ENCODE peak calls at places on chromosome 2, in seven cellular contexts. S is uterus, W is thyroid gland, D is neural progenitor cell, T is neuronal stem cell, Z is right atrium auricular region, C is GM23248. A is an unnamed sample.
A peak's percentile ranks its signal among the peaks of the same experiment; 100 is the strongest.

GRCh38 chr2:48248251-48248933 is 281.6 kb upstream of the STON1 start:
- DNase-seq in S (no peak), T (no peak), C (peak; percentile 95), D (no peak), W (peak; percentile 23), Z (no peak), A (no peak)

GRCh38 chr2:102872388-102872787 is 110.6 kb downstream of the TMEM182 start:
- DNase-seq in W (no peak), Z (no peak), S (no peak), C (peak; percentile 2), T (no peak), D (no peak), A (no peak)

GRCh38 chr2:12965540-12966269 is 249.0 kb downstream of the TRIB2 start:
- DNase-seq in C (peak; percentile 86), Z (no peak), T (no peak), D (no peak), W (no peak), S (no peak), A (no peak)

GRCh38 chr2:11314482-11314881 is 30.0 kb downstream of the ROCK2 start:
- DNase-seq in T (no peak), Z (no peak), S (no peak), D (no peak), W (no peak), C (peak; percentile 42), A (no peak)

GRCh38 chr2:188243381-188243780 is 48.3 kb upstream of the GULP1 start:
- DNase-seq in W (no peak), C (peak; percentile 15), Z (no peak), T (no peak), S (no peak), D (no peak), A (no peak)

GRCh38 chr2:26086155-26086634 is 52.3 kb downstream of the RAB10 start:
- DNase-seq in C (peak; percentile 67), D (no peak), Z (no peak), T (no peak), S (no peak), W (no peak), A (no peak)

GRCh38 chr2:120984452-120985173 is 248.9 kb downstream of the GLI2 start:
- DNase-seq in T (no peak), C (no peak), W (no peak), Z (no peak), S (no peak), D (no peak), A (no peak)

GRCh38 chr2:73925853-73926492 is 707 bp upstream of the DGUOK start:
- DNase-seq in D (no peak), Z (no peak), T (no peak), W (no peak), S (no peak), C (no peak), A (no peak)

GRCh38 chr2:74764429-74765272 is 69.3 kb upstream of the HK2 start:
- DNase-seq in S (no peak), Z (no peak), D (no peak), T (no peak), W (no peak), C (no peak), A (no peak)

GRCh38 chr2:10045561-10046355 is 2.4 kb downstream of the KLF11 start:
- DNase-seq in C (peak; percentile 21), Z (no peak), S (no peak), W (no peak), T (no peak), D (no peak), A (no peak)

GRCh38 chr2:239690651-239691631 is 290.1 kb upstream of the HDAC4 start:
- DNase-seq in Z (peak; percentile 49), T (no peak), D (no peak), W (no peak), S (no peak), C (no peak), A (no peak)

GRCh38 chr2:180707867-180708205 is 272.6 kb upstream of the UBE2E3 start:
- DNase-seq in S (no peak), T (peak; percentile 26), Z (no peak), C (peak; percentile 96), W (no peak), D (peak; percentile 60), A (no peak)

GRCh38 chr2:121104721-121105141 is 180.3 kb downstream of the TFCP2L1 start:
- DNase-seq in S (no peak), Z (no peak), C (peak; percentile 43), T (peak; percentile 12), D (peak; percentile 46), W (peak; percentile 40), A (no peak)

GRCh38 chr2:9378433-9379371 is 44.6 kb downstream of the ITGB1BP1 start:
- DNase-seq in Z (peak; percentile 86), C (peak; percentile 95), S (peak; percentile 81), D (no peak), W (peak; percentile 36), T (no peak), A (peak; percentile 65)

GRCh38 chr2:128178650-128179460 is 87.9 kb downstream of the UGGT1 start:
- DNase-seq in T (peak; percentile 51), C (peak; percentile 82), D (peak; percentile 78), Z (no peak), S (peak; percentile 31), W (peak; percentile 42), A (peak; percentile 50)

GRCh38 chr2:74537140-74537539 is 7.4 kb downstream of the HTRA2 start:
- DNase-seq in Z (no peak), D (no peak), T (no peak), W (no peak), C (peak; percentile 55), S (no peak), A (no peak)

GRCh38 chr2:236803621-236804020 is 234.0 kb downstream of the ACKR3 start:
- DNase-seq in S (no peak), T (no peak), Z (no peak), C (no peak), W (no peak), D (no peak), A (no peak)

GRCh38 chr2:238030422-238031155 is 30.2 kb upstream of the SCLY start:
- DNase-seq in C (no peak), Z (no peak), T (no peak), W (no peak), D (no peak), S (no peak), A (no peak)

GRCh38 chr2:227219312-227220105 is 55.1 kb downstream of the COL4A3 start:
- DNase-seq in D (no peak), W (no peak), C (no peak), Z (no peak), T (no peak), S (no peak), A (no peak)

GRCh38 chr2:168179592-168179991 is 67.8 kb downstream of the STK39 start:
- DNase-seq in Z (no peak), D (no peak), S (no peak), C (no peak), W (no peak), T (no peak), A (no peak)

GRCh38 chr2:222196159-222196558 is 102.6 kb downstream of the PAX3 start:
- DNase-seq in S (no peak), D (no peak), W (no peak), C (no peak), T (no peak), Z (no peak), A (no peak)

GRCh38 chr2:1170241-1170640 is 219.6 kb downstream of the SNTG2 start:
- DNase-seq in W (no peak), C (no peak), S (no peak), D (no peak), Z (no peak), T (no peak), A (no peak)

GRCh38 chr2:28082131-28082530 is 191.6 kb downstream of the BABAM2 start:
- DNase-seq in S (no peak), D (no peak), W (no peak), Z (no peak), C (peak; percentile 29), T (no peak), A (no peak)

GRCh38 chr2:219544567-219544966 is 739 bp downstream of the TMEM198 start:
- DNase-seq in D (no peak), W (no peak), C (no peak), T (no peak), S (no peak), Z (no peak), A (no peak)
- H3K4me3 ChIP-seq in D (peak overlapping the region; percentile 86), W (no peak overlapping the region), C (peak overlapping the region; percentile 80), T (peak overlapping the region; percentile 78), S (peak overlapping the region; percentile 59), Z (peak overlapping the region; percentile 77), A (peak overlapping the region; percentile 90)

GRCh38 chr2:160484859-160485520 is 8.6 kb downstream of the RBMS1 start:
- DNase-seq in S (no peak), C (no peak), T (no peak), Z (no peak), W (no peak), D (no peak), A (no peak)
- H3K4me1 ChIP-seq in S (no peaks in the 10 kb centered on the region), C (peaks cover 31% of the 10 kb centered on the region), T (no peaks in the 10 kb centered on the region), Z (no peaks in the 10 kb centered on the region), W (peaks cover 14% of the 10 kb centered on the region), D (peaks cover 18% of the 10 kb centered on the region), A (no peaks in the 10 kb centered on the region)

GRCh38 chr2:158567208-158567607 is 110.5 kb downstream of the PKP4 start:
- DNase-seq in S (no peak), C (no peak), T (no peak), W (no peak), Z (no peak), D (no peak), A (no peak)

GRCh38 chr2:158575051-158575635 is 118.4 kb downstream of the PKP4 start:
- DNase-seq in S (no peak), D (no peak), T (no peak), Z (no peak), C (no peak), W (peak; percentile 13), A (no peak)

GRCh38 chr2:158573739-158574138 is 117.0 kb downstream of the PKP4 start:
- DNase-seq in S (no peak), D (no peak), T (no peak), W (no peak), C (no peak), Z (no peak), A (no peak)

GRCh38 chr2:158570869-158571268 is 114.1 kb downstream of the PKP4 start:
- DNase-seq in W (no peak), D (no peak), Z (no peak), S (no peak), C (no peak), T (no peak), A (no peak)

GRCh38 chr2:158569284-158569683 is 112.5 kb downstream of the PKP4 start:
- DNase-seq in T (no peak), Z (no peak), D (no peak), W (no peak), C (no peak), S (no peak), A (no peak)
- H3K4me3 ChIP-seq in T (no peak overlapping the region), Z (no peak overlapping the region), D (no peak overlapping the region), W (no peak overlapping the region), C (no peak overlapping the region), S (no peak overlapping the region), A (no peak overlapping the region)

DNA sequence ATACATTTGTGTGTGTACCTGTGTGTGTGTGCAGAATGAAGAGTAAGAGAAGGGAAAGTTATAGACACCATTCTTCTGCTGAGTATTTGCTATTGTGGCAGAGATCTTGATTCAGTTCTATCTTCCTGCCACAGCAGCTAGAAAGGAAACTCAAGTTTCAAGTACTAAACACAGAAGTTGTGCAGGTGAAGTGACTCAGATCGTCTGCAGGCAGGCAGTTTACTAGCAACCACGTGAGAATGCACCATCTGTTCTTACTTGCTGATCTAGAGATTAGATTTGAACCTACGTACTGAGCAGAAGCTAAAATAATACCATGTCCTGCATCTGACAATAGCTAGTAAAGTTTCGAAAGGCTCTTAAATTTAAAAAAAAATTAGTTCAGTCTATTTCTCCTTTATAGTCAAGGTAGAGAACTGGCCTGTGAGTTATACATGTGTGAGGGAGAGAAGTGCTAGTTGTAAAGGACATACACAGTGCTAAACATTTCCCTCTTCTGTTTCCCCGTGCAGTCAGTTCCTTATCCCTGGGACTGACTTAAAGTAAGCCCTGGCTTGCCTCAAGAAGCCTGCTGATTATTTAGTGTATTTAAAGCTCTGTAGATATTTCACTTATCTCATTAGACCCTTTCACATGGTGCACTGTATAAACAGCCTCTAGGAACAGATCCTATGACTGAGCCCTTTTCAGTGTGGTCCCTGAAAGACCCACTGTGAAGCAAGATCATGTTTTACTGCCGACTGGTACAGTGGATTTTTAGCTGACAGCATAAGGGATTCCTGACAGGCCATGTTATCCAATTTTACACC is 45.0 kb downstream of the SLC38A11 start:
- DNase-seq in W (peak; percentile 41), D (no peak), S (no peak), T (no peak), Z (no peak), C (no peak), A (no peak)
- H3K4me1 ChIP-seq in W (peaks cover 27% of the 10 kb centered on the region), D (peaks cover 15% of the 10 kb centered on the region), S (no peaks in the 10 kb centered on the region), T (peaks cover 5% of the 10 kb centered on the region), Z (no peaks in the 10 kb centered on the region), C (peaks cover 11% of the 10 kb centered on the region), A (no peaks in the 10 kb centered on the region)

A was measured in tibial nerve.